ENCODE peak calls at places on chromosomes 16 and 17, in six cellular contexts. U is left ventricle myocardium inferior, H is HFF-Myc, F is ascending aorta, M is fibroblast of villous mesenchyme, Q is RWPE1. K is an unnamed sample.

GRCh38 chr16:86455116-86455515 is 55.2 kb upstream of the FOXF1 start:
- DNase-seq in F (no peak), Q (no peak), H (peak; percentile 94), U (no peak), M (peak; percentile 62), K (no peak)

GRCh38 chr17:44188757-44189403 is 2.1 kb downstream of the TMUB2 start:
- DNase-seq in U (no peak), H (no peak), F (no peak), M (no peak), Q (no peak), K (no peak)

GRCh38 chr17:50153650-50154575 is 3.4 kb upstream of the PPP1R9B start:
- DNase-seq in M (no peak), H (no peak), F (no peak), Q (peak; percentile 60), U (peak; percentile 79), K (no peak)

GRCh38 chr17:55705847-55706246 is 16.8 kb downstream of the TMEM100 start:
- DNase-seq in M (no peak), H (no peak), Q (no peak), F (no peak), U (no peak), K (no peak)

GRCh38 chr17:79925242-79925957 is 86.2 kb upstream of the CBX4 start:
- DNase-seq in Q (peak; percentile 34), H (no peak), U (peak; percentile 60), M (no peak), F (no peak), K (no peak)

GRCh38 chr16:30771726-30772125 is 9.6 kb downstream of the RNF40 start:
- DNase-seq in M (no peak), Q (no peak), F (no peak), H (no peak), U (peak; percentile 11), K (no peak)

GRCh38 chr16:81997738-81998137 is 13.5 kb downstream of the SDR42E1 start:
- DNase-seq in U (no peak), F (no peak), H (no peak), M (peak; percentile 97), Q (peak; percentile 64), K (no peak)

GRCh38 chr16:425082-425718 is at the start of gene RAB11FIP3:
- DNase-seq in U (peak; percentile 89), Q (peak; percentile 80), F (peak; percentile 43), M (peak; percentile 81), H (no peak), K (no peak)

GRCh38 chr17:21375757-21376584 is at the start of gene KCNJ12:
- DNase-seq in M (no peak), H (no peak), U (peak; percentile 52), F (no peak), Q (no peak), K (no peak)

GRCh38 chr16:648071-648785 is 937 bp upstream of the WDR90 start:
- DNase-seq in U (no peak), Q (peak; percentile 41), M (no peak), F (no peak), H (no peak), K (no peak)

GRCh38 chr16:31386157-31386984 is 6.8 kb upstream of the ITGAD start:
- DNase-seq in M (peak; percentile 65), F (no peak), Q (peak; percentile 53), U (no peak), H (no peak), K (no peak)

GRCh38 chr16:47694543-47694942 is 233.4 kb downstream of the PHKB start:
- DNase-seq in M (no peak), H (no peak), Q (no peak), F (no peak), U (no peak), K (no peak)

GRCh38 chr17:67759355-67760171 is 41.8 kb downstream of the NOL11 start:
- DNase-seq in H (peak; percentile 29), Q (no peak), U (peak; percentile 48), F (no peak), M (peak; percentile 65), K (no peak)

GRCh38 chr17:927611-928461 is 51.7 kb downstream of the NXN start:
- DNase-seq in U (no peak), H (no peak), Q (peak; percentile 92), F (no peak), M (peak; percentile 100), K (peak; percentile 85)

DNA sequence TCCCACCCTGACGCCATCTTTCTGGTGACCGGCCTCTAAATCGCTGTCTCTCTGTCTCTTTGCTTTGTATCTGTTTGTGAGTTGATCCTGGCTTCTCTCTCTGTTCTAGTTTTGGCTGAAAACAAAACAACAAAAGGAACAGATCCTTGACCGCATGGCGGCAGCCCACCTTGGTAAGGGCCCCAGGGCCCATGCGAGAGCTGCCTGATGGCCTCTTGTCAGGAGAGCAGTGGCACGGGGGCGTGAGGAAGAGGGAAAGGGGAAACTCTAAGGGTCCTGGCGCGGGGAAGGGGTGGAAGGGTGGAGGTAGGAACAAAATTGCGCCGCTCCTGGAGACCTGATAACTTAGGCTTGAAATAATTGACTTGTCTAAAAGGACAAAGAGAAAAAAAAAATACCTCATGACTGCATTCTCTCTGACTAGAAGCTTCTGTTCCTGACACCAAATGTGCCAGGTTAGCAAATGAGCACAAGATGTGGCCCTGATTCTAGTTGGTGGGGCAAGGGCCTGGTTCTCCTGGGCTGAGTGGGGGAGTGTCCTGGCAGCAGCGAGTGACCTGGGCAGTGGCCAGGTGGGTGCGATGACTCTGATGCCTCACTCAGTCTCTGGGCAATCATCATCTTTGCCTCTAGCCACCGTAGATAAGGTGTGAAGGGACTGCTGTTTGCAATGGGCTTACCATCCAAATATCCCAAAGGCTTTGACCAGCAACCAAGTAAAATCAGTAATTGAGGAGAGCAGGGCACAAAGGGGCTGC is 66.0 kb downstream of the YPEL2 start:
- DNase-seq in Q (no peak), M (no peak), U (no peak), F (no peak), H (no peak), K (no peak)
- TF ChIP-seq CTCF in Q (no peak), M (no peak), U (no peak), F (no peak), H (no peak), K (no peak)

GRCh38 chr17:73594025-73594424 is 50.2 kb downstream of the SDK2 start:
- DNase-seq in Q (no peak), U (no peak), H (no peak), M (no peak), F (no peak), K (no peak)

GRCh38 chr17:73594598-73594997 is 49.6 kb downstream of the SDK2 start:
- DNase-seq in M (no peak), Q (no peak), F (no peak), U (no peak), H (no peak), K (no peak)

GRCh38 chr17:73593249-73593965 is 50.8 kb downstream of the SDK2 start:
- DNase-seq in M (no peak), U (no peak), F (no peak), H (no peak), Q (no peak), K (no peak)

GRCh38 chr17:73595931-73596330 is 48.3 kb downstream of the SDK2 start:
- DNase-seq in M (no peak), U (no peak), H (no peak), F (no peak), Q (no peak), K (no peak)

GRCh38 chr17:73595068-73595865 is 49.0 kb downstream of the SDK2 start:
- DNase-seq in H (no peak), Q (peak; percentile 49), F (no peak), U (peak; percentile 74), M (peak; percentile 7), K (no peak)
- TF ChIP-seq CTCF in H (peak; percentile 34), Q (no peak), F (peak; percentile 41), U (peak; percentile 50), M (peak; percentile 28), K (peak; percentile 27)

GRCh38 chr17:48137658-48138057 is 30.1 kb downstream of the SNX11 start:
- DNase-seq in U (no peak), Q (no peak), F (no peak), H (no peak), M (no peak), K (no peak)

GRCh38 chr17:48132375-48132774 is 24.8 kb downstream of the SNX11 start:
- DNase-seq in H (no peak), U (no peak), Q (no peak), M (no peak), F (no peak), K (no peak)

GRCh38 chr17:48131216-48131824 is 23.8 kb downstream of the SNX11 start:
- DNase-seq in H (no peak), U (no peak), Q (peak; percentile 67), M (peak; percentile 73), F (no peak), K (no peak)

GRCh38 chr17:48139948-48140347 is 32.4 kb downstream of the SNX11 start:
- DNase-seq in U (no peak), H (no peak), F (no peak), Q (no peak), M (no peak), K (no peak)

DNA sequence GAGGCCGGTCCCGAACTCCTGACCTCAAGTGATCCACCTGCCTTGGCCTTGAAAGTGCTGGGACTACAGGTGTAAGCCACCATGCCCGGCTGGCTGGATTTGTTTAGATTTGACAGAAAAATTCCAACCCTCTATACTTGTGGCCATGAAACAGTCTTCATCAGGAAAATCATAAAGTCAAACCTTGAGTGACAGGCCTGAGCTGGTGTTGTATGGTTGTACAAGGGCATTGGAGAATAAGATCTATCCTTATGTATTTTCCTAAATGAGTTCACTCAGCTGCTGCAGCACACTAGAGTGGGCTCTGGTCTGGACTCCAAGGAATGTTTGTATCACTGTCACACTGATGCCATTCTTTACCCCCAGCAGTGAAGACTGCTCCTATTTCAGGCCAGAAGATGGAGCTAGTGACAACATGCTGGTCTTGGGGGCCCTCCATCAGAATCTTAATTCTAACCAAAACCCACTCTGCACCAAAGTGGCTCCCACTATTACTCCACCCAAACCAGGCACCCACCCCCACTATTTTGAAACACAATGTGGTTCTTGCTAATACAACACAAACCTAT is 27.4 kb downstream of the SNX11 start:
- DNase-seq in M (no peak), F (no peak), U (no peak), H (no peak), Q (no peak), K (no peak)
- TF ChIP-seq CTCF in M (peak; percentile 22), F (no peak), U (no peak), H (no peak), Q (no peak), K (peak; percentile 37)

GRCh38 chr16:3599922-3600321 is 11.5 kb downstream of the SLX4 start:
- DNase-seq in F (no peak), M (no peak), U (no peak), Q (no peak), H (no peak), K (no peak)

GRCh38 chr16:3598236-3598635 is 13.2 kb downstream of the SLX4 start:
- DNase-seq in H (no peak), U (no peak), M (no peak), Q (no peak), F (no peak), K (no peak)

GRCh38 chr16:3597676-3598075 is 13.7 kb downstream of the SLX4 start:
- DNase-seq in M (no peak), Q (no peak), F (no peak), H (no peak), U (no peak), K (no peak)

GRCh38 chr16:3597226-3597625 is 14.2 kb downstream of the SLX4 start:
- DNase-seq in U (no peak), M (no peak), F (no peak), H (no peak), Q (no peak), K (no peak)

DNA sequence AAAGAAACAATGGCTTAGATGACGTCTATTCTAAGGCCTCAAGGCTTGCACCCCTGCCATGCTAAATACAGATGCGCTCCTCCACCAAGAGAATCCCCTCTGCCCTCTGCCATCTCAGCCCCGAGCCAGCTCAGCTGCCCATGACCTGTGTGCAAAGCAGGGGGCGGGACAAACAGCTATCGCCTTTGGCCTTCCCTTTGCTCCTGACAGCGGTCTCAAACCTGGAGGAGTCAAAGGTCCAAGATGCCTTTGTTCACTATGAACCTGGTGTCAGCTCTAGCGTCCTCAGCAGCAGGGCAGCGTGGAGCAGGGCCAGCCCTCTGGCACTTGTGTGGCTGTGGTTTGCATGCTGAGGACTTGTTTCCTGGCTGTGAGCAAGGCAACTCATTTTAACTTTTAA is 12.3 kb downstream of the SLX4 start:
- DNase-seq in Q (no peak), M (no peak), F (no peak), U (no peak), H (no peak), K (no peak)
- TF ChIP-seq CTCF in Q (no peak), M (no peak), F (no peak), U (no peak), H (no peak), K (no peak)

K was measured in epithelial cell of proximal tubule.